ENCODE peak calls at places on chromosomes 16 and 17, in four cellular contexts. E, N, C and J are unnamed samples.

GRCh38 chr16:27341971-27342370 is 28.2 kb downstream of the IL4R start:
- DNase-seq in E (no peak), N (no peak), C (no peak), J (no peak)

GRCh38 chr16:20611975-20612471 is 35.9 kb upstream of the ACSM2B start:
- DNase-seq in N (no peak), C (no peak), E (no peak), J (no peak)

GRCh38 chr17:48522990-48523389 is 7.8 kb downstream of the HOXB1 start:
- DNase-seq in C (no peak), N (no peak), E (no peak), J (no peak)

GRCh38 chr17:74307984-74308773 is 17.8 kb upstream of the KIF19 start:
- DNase-seq in E (no peak), N (no peak), C (no peak), J (no peak)

GRCh38 chr17:16407911-16408588 is 7.3 kb upstream of the TRPV2 start:
- DNase-seq in E (no peak), N (no peak), C (no peak), J (no peak)

GRCh38 chr16:28149016-28149888 is 62.5 kb downstream of the XPO6 start:
- DNase-seq in E (no peak), C (no peak), N (no peak), J (no peak)

GRCh38 chr17:2899911-2900310 is 103.7 kb downstream of the RAP1GAP2 start:
- DNase-seq in N (no peak), C (no peak), E (no peak), J (no peak)

GRCh38 chr17:30952645-30953393 is 18.0 kb upstream of the RNF135 start:
- DNase-seq in C (no peak), E (no peak), N (no peak), J (no peak)

GRCh38 chr16:82033683-82034300 is 1.3 kb upstream of the HSD17B2 start:
- DNase-seq in N (no peak), E (no peak), C (no peak), J (no peak)

GRCh38 chr17:70374496-70374895 is 205.2 kb downstream of the KCNJ2 start:
- DNase-seq in N (no peak), E (no peak), C (no peak), J (no peak)

GRCh38 chr16:65746941-65747340 is 619.5 kb upstream of the CDH5 start:
- DNase-seq in E (no peak), N (no peak), C (no peak), J (no peak)

GRCh38 chr16:30651124-30652004 is 604 bp downstream of the PRR14 start:
- DNase-seq in E (peak; percentile 67), N (peak; percentile 73), C (peak; percentile 69), J (peak; percentile 69)

GRCh38 chr17:14776791-14777190 is 475.9 kb downstream of the HS3ST3B1 start:
- DNase-seq in C (no peak), E (no peak), N (no peak), J (no peak)

GRCh38 chr16:47578573-47578972 is 117.4 kb downstream of the PHKB start:
- DNase-seq in C (no peak), N (no peak), E (no peak), J (no peak)

GRCh38 chr17:16122697-16123434 is 92.5 kb downstream of the NCOR1 start:
- DNase-seq in N (no peak), E (no peak), C (no peak), J (no peak)

GRCh38 chr16:51113254-51114125 is 37.6 kb downstream of the SALL1 start:
- DNase-seq in C (no peak), N (no peak), E (no peak), J (no peak)

GRCh38 chr16:89337965-89338364 is 120.5 kb downstream of the ZNF778 start:
- DNase-seq in C (no peak), N (no peak), E (no peak), J (no peak)

GRCh38 chr16:88798772-88799455 is 4.7 kb upstream of the CDT1 start:
- DNase-seq in C (no peak), E (no peak), N (no peak), J (no peak)

GRCh38 chr16:66269631-66270332 is 96.7 kb upstream of the CDH5 start:
- DNase-seq in C (no peak), E (no peak), N (no peak), J (no peak)

GRCh38 chr17:76547642-76548202 is 7.9 kb downstream of the PRCD start:
- DNase-seq in N (no peak), C (no peak), E (no peak), J (no peak)

GRCh38 chr17:40268141-40268712 is 19.5 kb upstream of the CDC6 start:
- DNase-seq in C (no peak), E (no peak), N (no peak), J (no peak)

GRCh38 chr17:36629252-36629847 is 28.0 kb downstream of the MRM1 start:
- DNase-seq in N (peak; percentile 77), C (peak; percentile 91), E (peak; percentile 79), J (peak; percentile 79)

GRCh38 chr17:56933868-56934267 is 20.0 kb upstream of the TRIM25 start:
- DNase-seq in C (no peak), E (no peak), N (no peak), J (no peak)

GRCh38 chr17:2008332-2009126 is 16.6 kb downstream of the RTN4RL1 start:
- DNase-seq in C (no peak), N (no peak), E (no peak), J (no peak)

GRCh38 chr17:82419471-82419995 is 1.1 kb upstream of the OGFOD3 start:
- DNase-seq in C (no peak), N (no peak), E (no peak), J (no peak)

GRCh38 chr17:34409352-34409751 is 46.3 kb upstream of the CCL1 start:
- DNase-seq in E (no peak), N (no peak), C (no peak), J (no peak)

GRCh38 chr17:75517277-75517865 is 1.0 kb downstream of the TSEN54 start:
- DNase-seq in E (no peak), N (no peak), C (no peak), J (no peak)

GRCh38 chr17:19010729-19011505 is 6.4 kb upstream of the FAM83G start:
- DNase-seq in E (no peak), C (no peak), N (no peak), J (no peak)

GRCh38 chr16:64449511-64449910 is 672.4 kb downstream of the CDH11 start:
- DNase-seq in E (no peak), N (no peak), C (no peak), J (no peak)

GRCh38 chr16:68423771-68424170 is 24.5 kb downstream of the SMPD3 start:
- DNase-seq in E (no peak), C (no peak), N (no peak), J (no peak)

GRCh38 chr16:67104061-67104460 is 5.7 kb upstream of the PHAF1 start:
- DNase-seq in N (no peak), E (no peak), C (peak; percentile 54), J (no peak)